ENCODE peak calls at places on chromosomes 5 and 9, in seven cellular contexts. V is SK-N-SH, B is GM12891, P is H1, E is HepG2, L is K562, S is GM12878. W is an unnamed sample.

GRCh38 chr9:40909821-40910220 is 218.7 kb downstream of the FOXD4L6 start:
- DNase-seq in S (no peak), P (peak), B (no peak), V (no peak), L (no peak), E (no peak), W (no peak)

GRCh38 chr9:75889577-75889976 is 896 bp upstream of the PCSK5 start:
- DNase-seq in E (no peak), V (no peak), P (no peak), B (no peak), L (no peak), S (no peak), W (no peak)

GRCh38 chr5:134555223-134555790 is 29.8 kb downstream of the JADE2 start:
- DNase-seq in V (no peak), B (no peak), L (no peak), S (no peak), P (no peak), E (no peak), W (no peak)

GRCh38 chr5:5788793-5789192 is 366.3 kb downstream of the ICE1 start:
- DNase-seq in S (no peak), B (no peak), P (no peak), L (no peak), V (no peak), E (no peak), W (no peak)

GRCh38 chr5:117488976-117489500 is 914.4 kb upstream of the SEMA6A start:
- DNase-seq in S (no peak), B (no peak), V (no peak), L (no peak), E (no peak), P (no peak), W (no peak)

GRCh38 chr9:120348951-120349429 is 231.0 kb downstream of the CDK5RAP2 start:
- DNase-seq in V (peak), E (peak), L (peak), B (peak), S (no peak), P (peak), W (no peak)

GRCh38 chr9:1429328-1429727 is 379.2 kb downstream of the DMRT2 start:
- DNase-seq in B (no peak), P (peak), S (no peak), L (no peak), E (peak), V (peak), W (no peak)

GRCh38 chr5:122120493-122120892 is 8.9 kb upstream of the ZNF474 start:
- DNase-seq in V (no peak), E (no peak), S (no peak), B (no peak), P (no peak), L (no peak), W (no peak)

GRCh38 chr5:147558826-147559225 is 49.0 kb upstream of the DPYSL3 start:
- DNase-seq in B (no peak), V (peak), S (no peak), L (no peak), P (peak), E (no peak), W (no peak)

GRCh38 chr9:4743131-4743875 is 2.3 kb upstream of the AK3 start:
- DNase-seq in B (no peak), E (no peak), L (no peak), P (no peak), S (no peak), V (no peak), W (no peak)

GRCh38 chr5:124760608-124761390 is 14.4 kb upstream of the ZNF608 start:
- DNase-seq in B (no peak), P (no peak), V (no peak), E (no peak), L (no peak), S (no peak), W (no peak)

GRCh38 chr5:11483630-11484029 is 420.6 kb downstream of the CTNND2 start:
- DNase-seq in L (no peak), E (no peak), B (no peak), S (no peak), P (no peak), V (no peak), W (no peak)

GRCh38 chr9:31700252-31701045 is 684.0 kb upstream of the ACO1 start:
- DNase-seq in E (no peak), V (no peak), S (no peak), B (no peak), P (no peak), L (no peak), W (no peak)

GRCh38 chr9:88532320-88532719 is 2.7 kb upstream of the NXNL2 start:
- DNase-seq in L (no peak), V (no peak), P (peak), B (no peak), S (no peak), E (no peak), W (no peak)

GRCh38 chr9:128419061-128419925 is 1.4 kb upstream of the CERCAM start:
- DNase-seq in E (no peak), B (no peak), V (peak), L (peak), S (no peak), P (no peak), W (no peak)

GRCh38 chr5:43305948-43306563 is 7.2 kb downstream of the HMGCS1 start:
- DNase-seq in B (no peak), V (peak), E (peak), S (peak), P (no peak), L (peak), W (no peak)

GRCh38 chr5:96146675-96147074 is 185.0 kb upstream of the ELL2 start:
- DNase-seq in E (no peak), B (peak), P (no peak), S (peak), L (peak), V (no peak), W (peak)

GRCh38 chr5:76735762-76736545 is 20.0 kb downstream of the F2R start:
- DNase-seq in E (no peak), S (no peak), P (no peak), V (no peak), B (no peak), L (no peak), W (no peak)

GRCh38 chr5:76732405-76733048 is 16.6 kb downstream of the F2R start:
- DNase-seq in B (no peak), E (no peak), S (no peak), L (no peak), P (no peak), V (no peak), W (no peak)

GRCh38 chr5:76736679-76737078 is 20.8 kb downstream of the F2R start:
- DNase-seq in B (no peak), S (no peak), E (no peak), P (no peak), L (no peak), V (no peak), W (no peak)

GRCh38 chr5:76729373-76730290 is 13.7 kb downstream of the F2R start:
- DNase-seq in L (no peak), V (no peak), P (no peak), E (no peak), S (no peak), B (no peak), W (no peak)

DNA sequence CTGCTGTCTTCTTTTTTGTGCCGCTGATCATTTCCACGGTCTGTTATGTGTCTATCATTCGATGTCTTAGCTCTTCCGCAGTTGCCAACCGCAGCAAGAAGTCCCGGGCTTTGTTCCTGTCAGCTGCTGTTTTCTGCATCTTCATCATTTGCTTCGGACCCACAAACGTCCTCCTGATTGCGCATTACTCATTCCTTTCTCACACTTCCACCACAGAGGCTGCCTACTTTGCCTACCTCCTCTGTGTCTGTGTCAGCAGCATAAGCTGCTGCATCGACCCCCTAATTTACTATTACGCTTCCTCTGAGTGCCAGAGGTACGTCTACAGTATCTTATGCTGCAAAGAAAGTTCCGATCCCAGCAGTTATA is 17.1 kb downstream of the F2R start:
- DNase-seq in L (no peak), E (no peak), V (no peak), B (no peak), S (peak), P (no peak), W (no peak)
- TF ChIP-seq TAF1 in L (no peak), E (no peak), V (no peak), B (no peak), S (no peak), P (no peak), W (no peak)

DNA sequence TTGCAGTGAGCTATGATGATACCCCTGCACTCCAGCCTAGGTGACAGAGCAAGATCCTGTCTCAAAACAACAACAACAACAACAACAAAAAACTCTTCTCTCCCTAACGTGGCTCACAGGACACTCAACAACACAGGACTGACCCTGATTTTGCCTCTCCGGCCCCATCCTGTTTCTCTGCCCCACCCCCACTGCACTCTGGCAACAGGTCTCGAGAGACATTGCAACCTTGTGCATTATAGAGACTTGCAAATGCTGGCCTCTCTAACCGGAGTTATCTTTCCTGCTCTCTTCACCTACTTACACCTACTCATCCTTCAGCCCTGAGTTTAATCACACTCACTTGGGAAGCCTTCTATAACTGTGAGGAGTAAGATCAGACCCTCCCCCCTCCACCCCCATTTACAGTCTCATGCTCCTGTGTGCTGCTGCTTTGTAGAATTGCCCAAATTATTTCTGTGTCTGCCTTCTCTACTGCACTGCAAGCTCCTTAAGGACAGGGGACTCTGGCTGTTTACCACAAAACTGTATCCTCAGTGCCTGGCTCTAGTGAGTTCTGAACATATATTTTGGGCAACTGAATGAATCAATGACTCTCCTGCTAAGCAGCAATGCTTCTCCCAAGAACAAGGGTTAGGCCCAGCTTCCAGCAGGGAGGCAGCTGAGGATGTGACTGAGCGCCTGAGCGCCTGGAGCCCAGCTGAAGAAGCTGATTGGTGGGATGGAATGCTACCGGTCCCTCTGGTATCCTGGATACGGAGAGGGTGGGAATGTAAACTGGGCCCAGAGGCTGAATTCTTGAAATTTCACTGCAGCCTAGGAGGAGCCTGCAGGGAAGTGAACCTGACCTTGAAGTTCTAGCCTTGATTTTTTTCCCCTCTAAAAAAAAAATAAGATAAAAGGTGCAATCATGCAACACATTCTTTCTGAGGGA is 43.0 kb downstream of the WWC1 start:
- DNase-seq in L (no peak), S (no peak), P (peak), E (no peak), B (no peak), V (no peak), W (no peak)
- TF ChIP-seq TAF1 in L (no peak), S (no peak), P (no peak), E (no peak), B (no peak), V (no peak), W (no peak)

GRCh38 chr5:9742848-9743247 is 112.7 kb upstream of the TAS2R1 start:
- DNase-seq in L (no peak), B (no peak), S (no peak), P (no peak), E (no peak), V (no peak), W (no peak)

GRCh38 chr5:9737265-9737664 is 107.1 kb upstream of the TAS2R1 start:
- DNase-seq in E (no peak), L (no peak), B (no peak), P (no peak), V (no peak), S (no peak), W (no peak)

GRCh38 chr5:9733456-9733855 is 103.3 kb upstream of the TAS2R1 start:
- DNase-seq in B (no peak), L (no peak), E (no peak), S (no peak), P (no peak), V (no peak), W (no peak)

GRCh38 chr5:9739135-9739534 is 109.0 kb upstream of the TAS2R1 start:
- DNase-seq in P (no peak), B (no peak), E (no peak), V (no peak), L (no peak), S (no peak), W (no peak)
- TF ChIP-seq TAF1 in P (no peak), B (no peak), E (no peak), V (no peak), L (no peak), S (no peak), W (no peak)

GRCh38 chr5:146013761-146014160 is 77.4 kb downstream of the SH3RF2 start:
- DNase-seq in V (no peak), B (no peak), L (no peak), S (no peak), P (no peak), E (no peak), W (no peak)
- TF ChIP-seq TAF1 in V (no peak), B (no peak), L (no peak), S (no peak), P (no peak), E (no peak), W (no peak)

GRCh38 chr9:12775963-12776774 is 1.3 kb downstream of the LURAP1L start:
- DNase-seq in V (peak), B (no peak), P (peak), E (peak), L (peak), S (no peak), W (peak)
- TF ChIP-seq TAF1 in V (peak), B (no peak), P (no peak), E (peak), L (no peak), S (no peak), W (no peak)

GRCh38 chr5:103908327-103909099 is 345.9 kb upstream of the NUDT12 start:
- DNase-seq in S (no peak), P (no peak), B (no peak), L (no peak), V (no peak), E (no peak), W (no peak)
- TF ChIP-seq TAF1 in S (no peak), P (no peak), B (no peak), L (no peak), V (no peak), E (no peak), W (no peak)

GRCh38 chr9:72585737-72586136 is 64.3 kb downstream of the TMC1 start:
- DNase-seq in S (no peak), B (no peak), V (no peak), E (no peak), P (no peak), L (no peak), W (no peak)

GRCh38 chr9:72589684-72590555 is 68.5 kb downstream of the TMC1 start:
- DNase-seq in S (no peak), P (no peak), E (no peak), L (no peak), V (no peak), B (no peak), W (no peak)

GRCh38 chr9:72588336-72588735 is 66.9 kb downstream of the TMC1 start:
- DNase-seq in E (no peak), P (no peak), V (no peak), B (no peak), S (no peak), L (no peak), W (no peak)

GRCh38 chr9:72583370-72583769 is 62.0 kb downstream of the TMC1 start:
- DNase-seq in P (no peak), S (no peak), V (no peak), B (no peak), E (no peak), L (no peak), W (no peak)

GRCh38 chr9:72586388-72587160 is 65.2 kb downstream of the TMC1 start:
- DNase-seq in S (no peak), E (no peak), V (no peak), P (no peak), B (no peak), L (no peak), W (no peak)
- TF ChIP-seq TAF1 in S (no peak), E (no peak), V (no peak), P (no peak), B (no peak), L (no peak), W (no peak)

DNA sequence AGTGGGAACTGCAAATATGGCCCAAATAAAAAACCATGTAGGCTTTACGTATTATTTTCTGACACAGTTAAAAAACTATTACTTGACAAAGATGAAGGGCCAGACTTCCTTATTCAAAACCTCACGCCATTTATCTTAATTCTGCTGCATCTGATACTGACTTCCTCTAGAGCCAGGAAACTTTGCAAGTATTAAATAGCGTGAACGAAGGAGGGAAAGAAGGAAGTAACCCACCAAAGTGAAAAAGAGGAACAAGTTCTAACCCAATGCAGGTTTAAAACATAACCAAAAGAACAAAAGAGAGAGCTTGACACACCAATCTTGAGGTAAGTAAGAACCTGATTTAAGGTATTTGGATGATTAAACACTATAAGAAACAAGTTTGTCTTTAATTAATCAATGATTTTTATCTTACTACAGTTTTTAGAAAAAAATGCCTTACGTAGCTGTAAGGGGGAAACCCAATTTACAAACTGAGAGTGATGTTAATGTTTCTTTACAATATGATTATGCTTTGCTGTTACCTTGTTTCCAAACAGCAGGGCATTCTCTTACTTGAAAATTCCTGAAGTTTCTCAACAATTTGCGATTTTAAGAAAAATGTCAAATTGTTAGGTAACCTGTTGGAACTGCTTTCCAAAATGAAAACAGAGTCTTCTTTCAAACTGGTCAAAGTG is at the start of gene GAPT:
- DNase-seq in S (peak), P (no peak), B (peak), E (no peak), L (no peak), V (no peak), W (no peak)
- TF ChIP-seq TAF1 in S (no peak), P (no peak), B (no peak), E (no peak), L (no peak), V (no peak), W (no peak)

DNA sequence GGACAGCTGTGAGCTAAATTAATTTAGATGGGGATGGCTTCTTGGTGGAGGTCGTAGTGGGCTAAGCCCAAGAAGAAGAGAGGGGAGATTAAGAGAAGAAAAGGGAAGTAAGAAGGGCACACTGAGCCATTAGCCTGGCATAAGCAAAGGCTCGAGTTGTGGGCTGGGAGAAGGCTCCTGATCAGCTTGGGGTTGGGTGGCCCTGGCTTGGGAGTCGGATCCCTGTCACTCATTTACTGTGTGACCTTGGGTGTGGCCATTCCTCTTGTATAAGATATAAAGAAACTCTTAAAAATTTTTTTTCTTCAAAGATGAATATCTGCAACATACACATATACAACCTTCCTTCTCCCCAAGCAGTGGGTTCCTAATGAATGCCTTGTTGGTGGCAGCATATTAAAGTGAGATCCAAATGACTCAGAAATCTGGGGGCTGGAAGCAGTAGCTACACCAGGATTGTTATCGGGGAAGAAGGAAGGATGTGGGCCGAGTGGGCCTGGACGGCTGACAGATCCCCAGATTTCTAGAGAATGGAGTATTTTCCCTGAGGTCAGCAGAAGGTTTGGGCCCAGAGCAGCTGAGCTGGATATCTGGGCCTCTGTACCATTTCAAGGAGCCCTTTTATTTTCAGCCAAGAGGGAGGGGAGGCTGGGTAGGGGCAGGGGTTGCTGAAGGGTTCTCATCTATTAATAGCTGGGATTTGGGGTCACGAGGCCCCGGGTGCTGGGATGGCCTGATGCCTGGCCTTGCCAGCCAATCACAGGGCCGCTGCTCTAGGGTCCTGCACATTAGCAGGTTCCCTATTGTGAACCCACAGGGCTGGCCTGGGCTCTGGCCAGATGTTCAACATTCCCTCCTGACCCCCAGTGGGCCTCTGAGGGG is 52.1 kb downstream of the PPARGC1B start:
- DNase-seq in P (no peak), B (no peak), S (no peak), V (no peak), L (no peak), E (no peak), W (no peak)
- TF ChIP-seq TAF1 in P (no peak), B (no peak), S (no peak), V (no peak), L (no peak), E (no peak), W (no peak)

W was measured in GM12892.